ENCODE peak calls at places on chromosomes 2 and 18, in nine cellular contexts. One of them, this sample, is unnamed.

GRCh38 chr2:158497486-158497885 is 40.7 kb downstream of the PKP4 start:
- DNase-seq in activated CD4-positive, alpha-beta T cell treated with anti-CD3 and anti-CD28 coated beads for 1 hour: no peak
- DNase-seq in SJSA1: no peak
- DNase-seq in NCI-H774: no peak
- DNase-seq in SW 1271: no peak
- DNase-seq in GF-D8: no peak
- DNase-seq in amygdala: no peak
- DNase-seq in body of pancreas: no peak
- DNase-seq in upper lobe of right lung: no peak
- DNase-seq in this sample: peak

GRCh38 chr2:71886241-71886640 is 261.4 kb downstream of the CYP26B1 start:
- DNase-seq in activated CD4-positive, alpha-beta T cell treated with anti-CD3 and anti-CD28 coated beads for 1 hour: no peak
- DNase-seq in SJSA1: no peak
- DNase-seq in NCI-H774: no peak
- DNase-seq in SW 1271: no peak
- DNase-seq in GF-D8: no peak
- DNase-seq in amygdala: no peak
- DNase-seq in body of pancreas: no peak
- DNase-seq in upper lobe of right lung: no peak
- DNase-seq in this sample: no peak

GRCh38 chr2:79271456-79271855 is 111.9 kb upstream of the REG3A start:
- DNase-seq in activated CD4-positive, alpha-beta T cell treated with anti-CD3 and anti-CD28 coated beads for 1 hour: no peak
- DNase-seq in SJSA1: no peak
- DNase-seq in NCI-H774: no peak
- DNase-seq in SW 1271: no peak
- DNase-seq in GF-D8: no peak
- DNase-seq in amygdala: no peak
- DNase-seq in body of pancreas: no peak
- DNase-seq in upper lobe of right lung: no peak
- DNase-seq in this sample: no peak

GRCh38 chr2:216017365-216017764 is 4.0 kb upstream of the MREG start:
- DNase-seq in activated CD4-positive, alpha-beta T cell treated with anti-CD3 and anti-CD28 coated beads for 1 hour: no peak
- DNase-seq in SJSA1: no peak
- DNase-seq in NCI-H774: no peak
- DNase-seq in SW 1271: no peak
- DNase-seq in GF-D8: no peak
- DNase-seq in amygdala: no peak
- DNase-seq in body of pancreas: no peak
- DNase-seq in upper lobe of right lung: no peak
- DNase-seq in this sample: no peak

GRCh38 chr2:133658020-133658903 is 90.0 kb upstream of the NCKAP5 start:
- DNase-seq in activated CD4-positive, alpha-beta T cell treated with anti-CD3 and anti-CD28 coated beads for 1 hour: no peak
- DNase-seq in SJSA1: peak
- DNase-seq in NCI-H774: no peak
- DNase-seq in SW 1271: no peak
- DNase-seq in GF-D8: no peak
- DNase-seq in amygdala: no peak
- DNase-seq in body of pancreas: no peak
- DNase-seq in upper lobe of right lung: no peak
- DNase-seq in this sample: no peak

GRCh38 chr2:28941008-28941407 is 40.1 kb upstream of the TOGARAM2 start:
- DNase-seq in activated CD4-positive, alpha-beta T cell treated with anti-CD3 and anti-CD28 coated beads for 1 hour: no peak
- DNase-seq in SJSA1: no peak
- DNase-seq in NCI-H774: no peak
- DNase-seq in SW 1271: no peak
- DNase-seq in GF-D8: no peak
- DNase-seq in amygdala: no peak
- DNase-seq in body of pancreas: no peak
- DNase-seq in upper lobe of right lung: no peak
- DNase-seq in this sample: no peak

GRCh38 chr18:8380006-8380405 is 229.2 kb upstream of the RAB12 start:
- DNase-seq in activated CD4-positive, alpha-beta T cell treated with anti-CD3 and anti-CD28 coated beads for 1 hour: no peak
- DNase-seq in SJSA1: no peak
- DNase-seq in NCI-H774: no peak
- DNase-seq in SW 1271: no peak
- DNase-seq in GF-D8: no peak
- DNase-seq in amygdala: no peak
- DNase-seq in body of pancreas: no peak
- DNase-seq in upper lobe of right lung: no peak
- DNase-seq in this sample: no peak

GRCh38 chr2:162330881-162331280 is 12.4 kb upstream of the IFIH1 start:
- DNase-seq in activated CD4-positive, alpha-beta T cell treated with anti-CD3 and anti-CD28 coated beads for 1 hour: no peak
- DNase-seq in SJSA1: peak
- DNase-seq in NCI-H774: no peak
- DNase-seq in SW 1271: no peak
- DNase-seq in GF-D8: no peak
- DNase-seq in amygdala: no peak
- DNase-seq in body of pancreas: no peak
- DNase-seq in upper lobe of right lung: no peak
- DNase-seq in this sample: no peak

GRCh38 chr18:43563780-43564179 is 286.5 kb upstream of the SYT4 start:
- DNase-seq in activated CD4-positive, alpha-beta T cell treated with anti-CD3 and anti-CD28 coated beads for 1 hour: no peak
- DNase-seq in SJSA1: peak
- DNase-seq in NCI-H774: peak
- DNase-seq in SW 1271: peak
- DNase-seq in GF-D8: no peak
- DNase-seq in amygdala: no peak
- DNase-seq in body of pancreas: peak
- DNase-seq in upper lobe of right lung: no peak
- DNase-seq in this sample: peak

GRCh38 chr2:27715318-27716165 is 51.9 kb downstream of the SLC4A1AP start:
- DNase-seq in activated CD4-positive, alpha-beta T cell treated with anti-CD3 and anti-CD28 coated beads for 1 hour: no peak
- DNase-seq in SJSA1: peak
- DNase-seq in NCI-H774: no peak
- DNase-seq in SW 1271: no peak
- DNase-seq in GF-D8: no peak
- DNase-seq in amygdala: no peak
- DNase-seq in body of pancreas: no peak
- DNase-seq in upper lobe of right lung: peak
- DNase-seq in this sample: no peak

GRCh38 chr2:233129351-233129978 is 69.3 kb downstream of the INPP5D start:
- DNase-seq in activated CD4-positive, alpha-beta T cell treated with anti-CD3 and anti-CD28 coated beads for 1 hour: no peak
- DNase-seq in SJSA1: no peak
- DNase-seq in NCI-H774: peak
- DNase-seq in SW 1271: no peak
- DNase-seq in GF-D8: no peak
- DNase-seq in amygdala: no peak
- DNase-seq in body of pancreas: no peak
- DNase-seq in upper lobe of right lung: peak
- DNase-seq in this sample: no peak

GRCh38 chr18:77123313-77124231 is 9.0 kb downstream of the MBP start:
- DNase-seq in activated CD4-positive, alpha-beta T cell treated with anti-CD3 and anti-CD28 coated beads for 1 hour: no peak
- DNase-seq in SJSA1: no peak
- DNase-seq in NCI-H774: no peak
- DNase-seq in SW 1271: no peak
- DNase-seq in GF-D8: no peak
- DNase-seq in amygdala: no peak
- DNase-seq in body of pancreas: no peak
- DNase-seq in upper lobe of right lung: no peak
- DNase-seq in this sample: no peak

GRCh38 chr2:15798716-15799431 is 141.5 kb upstream of the MYCN start:
- DNase-seq in activated CD4-positive, alpha-beta T cell treated with anti-CD3 and anti-CD28 coated beads for 1 hour: no peak
- DNase-seq in SJSA1: no peak
- DNase-seq in NCI-H774: no peak
- DNase-seq in SW 1271: no peak
- DNase-seq in GF-D8: no peak
- DNase-seq in amygdala: no peak
- DNase-seq in body of pancreas: no peak
- DNase-seq in upper lobe of right lung: no peak
- DNase-seq in this sample: no peak

GRCh38 chr18:11033503-11033902 is 115.9 kb downstream of the PIEZO2 start:
- DNase-seq in activated CD4-positive, alpha-beta T cell treated with anti-CD3 and anti-CD28 coated beads for 1 hour: no peak
- DNase-seq in SJSA1: no peak
- DNase-seq in NCI-H774: no peak
- DNase-seq in SW 1271: no peak
- DNase-seq in GF-D8: no peak
- DNase-seq in amygdala: no peak
- DNase-seq in body of pancreas: no peak
- DNase-seq in upper lobe of right lung: no peak
- DNase-seq in this sample: no peak

GRCh38 chr2:222398446-222398885 is 25.9 kb upstream of the SGPP2 start:
- DNase-seq in activated CD4-positive, alpha-beta T cell treated with anti-CD3 and anti-CD28 coated beads for 1 hour: no peak
- DNase-seq in SJSA1: no peak
- DNase-seq in NCI-H774: peak
- DNase-seq in SW 1271: no peak
- DNase-seq in GF-D8: no peak
- DNase-seq in amygdala: no peak
- DNase-seq in body of pancreas: no peak
- DNase-seq in upper lobe of right lung: no peak
- DNase-seq in this sample: peak

This sample was measured in small intestine.